ENCODE peak calls at places on chromosome 2, in six cellular contexts. One of them, this sample, is unnamed.

GRCh38 chr2:111054791-111055627 is 65.7 kb upstream of the BCL2L11 start:
- DNase-seq in testis: no peak
- DNase-seq in activated T-helper 1 cell treated with Interleukin-2 at 50 U/mL for 16 hours: no peak
- DNase-seq in HT-29: no peak
- DNase-seq in B cell: peak; percentile 65
- DNase-seq in bronchial epithelial cell: no peak
- DNase-seq in this sample: no peak

GRCh38 chr2:113979172-113980128 is 89.6 kb downstream of the ACTR3 start:
- DNase-seq in testis: peak; percentile 76
- DNase-seq in activated T-helper 1 cell treated with Interleukin-2 at 50 U/mL for 16 hours: peak; percentile 43
- DNase-seq in HT-29: no peak
- DNase-seq in B cell: peak; percentile 47
- DNase-seq in bronchial epithelial cell: no peak
- DNase-seq in this sample: peak; percentile 55

GRCh38 chr2:151033454-151034248 is 228.0 kb downstream of the RBM43 start:
- DNase-seq in testis: no peak
- DNase-seq in activated T-helper 1 cell treated with Interleukin-2 at 50 U/mL for 16 hours: no peak
- DNase-seq in HT-29: no peak
- DNase-seq in B cell: no peak
- DNase-seq in bronchial epithelial cell: no peak
- DNase-seq in this sample: no peak

GRCh38 chr2:146666336-146666735 is 1178.5 kb upstream of the ACVR2A start:
- DNase-seq in testis: no peak
- DNase-seq in activated T-helper 1 cell treated with Interleukin-2 at 50 U/mL for 16 hours: no peak
- DNase-seq in HT-29: peak; percentile 26
- DNase-seq in B cell: no peak
- DNase-seq in bronchial epithelial cell: peak; percentile 88
- DNase-seq in this sample: no peak

GRCh38 chr2:102224824-102225739 is 38.3 kb downstream of the IL1RL2 start:
- DNase-seq in testis: no peak
- DNase-seq in activated T-helper 1 cell treated with Interleukin-2 at 50 U/mL for 16 hours: no peak
- DNase-seq in HT-29: no peak
- DNase-seq in B cell: no peak
- DNase-seq in bronchial epithelial cell: peak; percentile 65
- DNase-seq in this sample: no peak

GRCh38 chr2:111072220-111072871 is 48.4 kb upstream of the BCL2L11 start:
- DNase-seq in testis: no peak
- DNase-seq in activated T-helper 1 cell treated with Interleukin-2 at 50 U/mL for 16 hours: no peak
- DNase-seq in HT-29: no peak
- DNase-seq in B cell: no peak
- DNase-seq in bronchial epithelial cell: peak; percentile 78
- DNase-seq in this sample: no peak

GRCh38 chr2:144515694-144516416 is 4.1 kb downstream of the ZEB2 start:
- DNase-seq in testis: peak; percentile 68
- DNase-seq in activated T-helper 1 cell treated with Interleukin-2 at 50 U/mL for 16 hours: no peak
- DNase-seq in HT-29: no peak
- DNase-seq in B cell: no peak
- DNase-seq in bronchial epithelial cell: no peak
- DNase-seq in this sample: no peak

GRCh38 chr2:170582747-170583463 is 132.2 kb upstream of the SP5 start:
- DNase-seq in testis: no peak
- DNase-seq in activated T-helper 1 cell treated with Interleukin-2 at 50 U/mL for 16 hours: no peak
- DNase-seq in HT-29: no peak
- DNase-seq in B cell: no peak
- DNase-seq in bronchial epithelial cell: no peak
- DNase-seq in this sample: no peak

GRCh38 chr2:66683068-66683467 is 248.1 kb downstream of the MEIS1 start:
- DNase-seq in testis: no peak
- DNase-seq in activated T-helper 1 cell treated with Interleukin-2 at 50 U/mL for 16 hours: no peak
- DNase-seq in HT-29: no peak
- DNase-seq in B cell: no peak
- DNase-seq in bronchial epithelial cell: no peak
- DNase-seq in this sample: no peak

GRCh38 chr2:30692829-30693265 is 114.4 kb downstream of the CAPN13 start:
- DNase-seq in testis: no peak
- DNase-seq in activated T-helper 1 cell treated with Interleukin-2 at 50 U/mL for 16 hours: no peak
- DNase-seq in HT-29: no peak
- DNase-seq in B cell: no peak
- DNase-seq in bronchial epithelial cell: no peak
- DNase-seq in this sample: no peak

This sample was measured in T-helper 17 cell.